ENCODE peak calls at places on chromosomes 5 and 9, in ten cellular contexts. M is kidney, R is body of pancreas, K is HCT116, S is lung, J is A549, H is PC-9, L is IMR-90, G is H1, N is brain microvascular endothelial cell. F is an unnamed sample.

GRCh38 chr5:43802119-43802518 is 199.1 kb downstream of the NNT start:
- DNase-seq in M (no peak), R (no peak), K (no peak), S (no peak), J (no peak), H (no peak), L (peak; percentile 20), G (no peak), N (peak; percentile 28), F (peak; percentile 12)

GRCh38 chr9:112655633-112656032 is 62.3 kb downstream of the INIP start:
- DNase-seq in M (no peak), R (peak; percentile 34), K (no peak), S (no peak), J (no peak), H (no peak), L (no peak), G (no peak), N (no peak), F (no peak)

GRCh38 chr5:108588323-108588722 is 159.4 kb upstream of the FER start:
- DNase-seq in M (no peak), R (no peak), K (no peak), S (no peak), J (no peak), H (no peak), L (no peak), G (no peak), N (no peak), F (no peak)

GRCh38 chr5:130705368-130705767 is 459.7 kb downstream of the HINT1 start:
- DNase-seq in M (no peak), R (no peak), K (no peak), S (no peak), J (no peak), H (no peak), L (no peak), G (no peak), N (no peak), F (no peak)

GRCh38 chr5:447501-447900 is 4.5 kb downstream of the EXOC3 start:
- DNase-seq in M (no peak), R (no peak), K (no peak), S (no peak), J (no peak), H (no peak), L (no peak), G (no peak), N (no peak), F (no peak)

GRCh38 chr9:98064623-98065392 is 8.3 kb downstream of the NANS start:
- DNase-seq in M (no peak), R (no peak), K (no peak), S (no peak), J (no peak), H (no peak), L (no peak), G (no peak), N (no peak), F (no peak)

GRCh38 chr5:81424728-81425127 is 30.8 kb upstream of the ACOT12 start:
- DNase-seq in M (no peak), R (no peak), K (no peak), S (no peak), J (no peak), H (no peak), L (peak; percentile 77), G (no peak), N (no peak), F (no peak)

GRCh38 chr5:93601053-93601429 is 18.0 kb downstream of the NR2F1 start:
- DNase-seq in M (no peak), R (no peak), K (no peak), S (no peak), J (no peak), H (no peak), L (no peak), G (no peak), N (no peak), F (no peak)

GRCh38 chr5:151037561-151038291 is 17.3 kb downstream of the GPX3 start:
- DNase-seq in M (peak; percentile 80), R (no peak), K (no peak), S (no peak), J (no peak), H (no peak), L (peak; percentile 75), G (no peak), N (peak; percentile 41), F (no peak)

GRCh38 chr5:142422426-142422825 is 97.6 kb upstream of the SPRY4 start:
- DNase-seq in M (no peak), R (no peak), K (no peak), S (no peak), J (no peak), H (peak; percentile 40), L (peak; percentile 85), G (no peak), N (peak; percentile 46), F (no peak)

GRCh38 chr5:167554564-167555254 is 736.7 kb upstream of the WWC1 start:
- DNase-seq in M (no peak), R (no peak), K (no peak), S (no peak), J (no peak), H (no peak), L (no peak), G (no peak), N (no peak), F (no peak)

GRCh38 chr5:14190194-14191164 is 47.3 kb downstream of the TRIO start:
- DNase-seq in M (no peak), R (peak; percentile 21), K (peak; percentile 73), S (no peak), J (peak; percentile 85), H (peak; percentile 98), L (peak; percentile 99), G (no peak), N (peak; percentile 98), F (peak; percentile 87)

GRCh38 chr5:14187660-14188059 is 44.5 kb downstream of the TRIO start:
- DNase-seq in M (no peak), R (no peak), K (no peak), S (no peak), J (no peak), H (no peak), L (no peak), G (no peak), N (peak; percentile 83), F (no peak)

GRCh38 chr5:14189680-14190079 is 46.5 kb downstream of the TRIO start:
- DNase-seq in M (no peak), R (no peak), K (no peak), S (no peak), J (no peak), H (no peak), L (no peak), G (no peak), N (no peak), F (no peak)

GRCh38 chr5:14187157-14187556 is 44.0 kb downstream of the TRIO start:
- DNase-seq in M (no peak), R (no peak), K (no peak), S (no peak), J (no peak), H (no peak), L (no peak), G (no peak), N (no peak), F (no peak)

DNA sequence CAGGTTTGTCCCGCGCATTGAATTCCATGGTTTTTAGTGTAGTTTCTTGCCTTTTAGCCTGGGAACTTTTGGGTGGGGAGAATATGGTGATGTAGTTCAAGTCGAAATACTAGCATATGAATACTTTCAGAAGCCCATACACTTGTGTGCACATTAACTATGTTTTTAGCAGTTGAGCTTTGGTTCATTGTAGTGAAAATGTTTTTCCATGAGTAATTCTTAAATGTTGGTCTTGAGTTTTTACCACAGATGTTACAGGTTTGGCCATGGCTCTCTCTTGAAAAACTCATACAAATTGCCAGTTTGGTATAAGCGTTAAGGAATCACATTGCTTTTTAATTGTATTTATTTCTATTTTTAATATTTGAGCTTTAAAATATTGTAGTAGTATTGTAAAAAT is 45.6 kb downstream of the TRIO start:
- DNase-seq in M (no peak), R (no peak), K (no peak), S (no peak), J (no peak), H (no peak), L (no peak), G (no peak), N (no peak), F (no peak)
- H3K27ac ChIP-seq in M (no peak overlapping the region), R (no peak overlapping the region), K (no peak overlapping the region), S (peak overlapping the region; percentile 57), J (peak overlapping the region; percentile 92), H (peak overlapping the region; percentile 92), L (peak overlapping the region; percentile 27), G (no peak overlapping the region), N (peak overlapping the region; percentile 97), F (peak overlapping the region; percentile 93)

DNA sequence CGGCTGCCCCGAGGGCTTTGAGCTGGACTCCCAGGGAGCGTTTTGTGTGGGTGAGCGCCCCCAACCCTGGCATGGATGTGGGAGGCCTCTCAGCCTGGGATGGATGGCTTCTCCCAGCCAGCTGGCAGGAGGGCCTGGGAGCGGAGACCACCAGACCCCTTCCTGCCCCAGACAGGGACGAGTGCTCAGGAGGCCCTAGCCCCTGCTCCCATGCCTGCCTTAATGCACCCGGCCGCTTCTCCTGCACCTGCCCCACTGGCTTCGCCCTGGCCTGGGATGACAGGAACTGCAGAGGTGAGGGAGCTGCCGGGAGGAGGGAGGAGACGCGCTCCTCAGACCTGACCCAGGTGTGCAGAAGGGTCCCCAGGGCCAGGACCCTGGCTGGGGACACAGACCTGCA is 17.4 kb upstream of the ASS1 start:
- DNase-seq in M (no peak), R (no peak), K (no peak), S (no peak), J (no peak), H (no peak), L (no peak), G (no peak), N (no peak), F (no peak)
- H3K27ac ChIP-seq in M (no peak overlapping the region), R (no peak overlapping the region), K (peak overlapping the region; percentile 13), S (no peak overlapping the region), J (peak overlapping the region; percentile 21), H (no peak overlapping the region), L (no peak overlapping the region), G (no peak overlapping the region), N (no peak overlapping the region), F (no peak overlapping the region)

DNA sequence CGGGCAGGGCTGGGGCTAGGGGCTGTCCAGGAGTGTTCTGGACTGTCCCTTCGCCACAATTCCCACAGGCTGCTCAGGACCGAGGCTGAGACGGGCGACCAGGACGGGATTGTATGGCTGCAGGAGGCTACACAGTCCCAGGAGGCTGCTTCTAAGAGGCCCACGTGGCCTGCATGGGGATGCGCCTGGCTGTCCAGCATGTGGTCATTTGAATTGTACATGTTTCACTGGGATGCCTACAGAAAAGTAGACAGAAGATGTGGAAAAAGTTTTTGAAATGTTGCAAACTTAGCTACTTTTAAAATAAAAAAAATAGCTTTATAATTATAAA is 32.6 kb upstream of the SPTLC1 start:
- DNase-seq in M (no peak), R (no peak), K (no peak), S (no peak), J (no peak), H (no peak), L (no peak), G (no peak), N (peak; percentile 24), F (no peak)
- H3K27ac ChIP-seq in M (peak overlapping the region; percentile 22), R (no peak overlapping the region), K (peak overlapping the region; percentile 63), S (no peak overlapping the region), J (peak overlapping the region; percentile 97), H (peak overlapping the region; percentile 63), L (peak overlapping the region; percentile 99), G (no peak overlapping the region), N (peak overlapping the region; percentile 89), F (peak overlapping the region; percentile 79)

DNA sequence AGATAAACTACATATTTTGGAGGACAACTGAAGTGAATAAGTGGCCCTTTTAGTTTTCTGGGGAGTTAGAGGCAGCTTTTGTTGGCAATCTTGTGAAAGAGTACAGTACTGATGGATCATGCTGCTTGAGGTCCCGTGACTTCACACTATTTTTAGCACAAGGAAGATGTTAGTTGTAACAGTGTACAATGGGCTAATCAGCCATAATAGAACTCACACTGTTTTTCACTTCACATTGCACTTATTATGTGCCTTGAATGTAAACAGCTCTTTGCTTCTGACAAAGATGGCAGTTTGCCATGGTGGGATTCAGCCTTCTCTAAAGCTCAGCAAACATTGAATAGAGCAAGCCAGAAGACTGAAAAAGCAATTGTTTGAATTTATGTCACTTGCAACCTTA is 176.7 kb upstream of the ZNF608 start:
- DNase-seq in M (no peak), R (peak; percentile 6), K (no peak), S (no peak), J (no peak), H (no peak), L (peak; percentile 24), G (no peak), N (no peak), F (no peak)
- H3K27ac ChIP-seq in M (no peak overlapping the region), R (peak overlapping the region; percentile 54), K (no peak overlapping the region), S (no peak overlapping the region), J (no peak overlapping the region), H (no peak overlapping the region), L (no peak overlapping the region), G (no peak overlapping the region), N (no peak overlapping the region), F (no peak overlapping the region)

F was measured in epithelial cell of prostate.